ENCODE peak calls at places on chromosomes 4 and X, in six cellular contexts. Z is sciatic nerve; S is heart left ventricle; Q is left cardiac atrium; R is natural killer cell treated with Interleukin-12 subunit alpha and Interleukin-12 subunit beta and Interleukin-15 and Interleukin-18, amount 100 ng/mL, for 72 hours; Y is substantia nigra. F is an unnamed sample.

GRCh38 chrX:45758319-45758718 is 557.6 kb upstream of the DIPK2B start:
- DNase-seq in S (no peak), Z (no peak), Y (no peak), R (peak), Q (peak), F (peak)

GRCh38 chrX:40096395-40097091 is 1.2 kb downstream of the BCOR start:
- DNase-seq in S (peak), Q (peak), Y (no peak), R (peak), Z (peak), F (peak)

GRCh38 chr4:38529189-38530115 is 134.5 kb upstream of the KLF3 start:
- DNase-seq in Q (peak), R (no peak), Y (no peak), Z (no peak), S (peak), F (peak)

GRCh38 chr4:117447925-117448324 is 362.5 kb upstream of the TRAM1L1 start:
- DNase-seq in Z (no peak), S (no peak), R (no peak), Q (no peak), Y (no peak), F (peak)

GRCh38 chr4:151426513-151426912 is 17.5 kb downstream of the FHIP1A start:
- DNase-seq in R (no peak), Q (no peak), S (no peak), Z (no peak), Y (no peak), F (no peak)

GRCh38 chrX:43504394-43504793 is 151.7 kb upstream of the MAOA start:
- DNase-seq in Z (no peak), S (no peak), Q (no peak), Y (no peak), R (no peak), F (no peak)

GRCh38 chr4:170853422-170854021 is 763.8 kb upstream of the AADAT start:
- DNase-seq in Z (peak), Q (peak), Y (no peak), S (peak), R (no peak), F (no peak)

GRCh38 chrX:133660356-133660755 is 245.1 kb upstream of the GPC4 start:
- DNase-seq in Z (no peak), S (no peak), R (no peak), Y (no peak), Q (no peak), F (no peak)

GRCh38 chr4:119939066-119939995 is 127.3 kb downstream of the MAD2L1 start:
- DNase-seq in Y (no peak), Q (no peak), S (peak), R (no peak), Z (no peak), F (no peak)

GRCh38 chrX:14352511-14352910 is 176.8 kb upstream of the GLRA2 start:
- DNase-seq in Y (no peak), Z (no peak), S (no peak), Q (no peak), R (no peak), F (no peak)

GRCh38 chrX:137427813-137428212 is 138.1 kb upstream of the ZIC3 start:
- DNase-seq in R (no peak), Q (no peak), Y (no peak), Z (no peak), S (no peak), F (no peak)

GRCh38 chr4:183333983-183334382 is 11.8 kb upstream of the CLDN24 start:
- DNase-seq in S (no peak), Q (no peak), R (no peak), Y (no peak), Z (no peak), F (peak)

GRCh38 chr4:1291091-1291490 is 1.4 kb downstream of the MAEA start:
- DNase-seq in Z (peak), S (no peak), Y (no peak), R (no peak), Q (no peak), F (no peak)

GRCh38 chr4:138981930-138982390 is 33.6 kb upstream of the NOCT start:
- DNase-seq in Q (peak), Z (no peak), S (peak), Y (no peak), R (no peak), F (peak)

GRCh38 chr4:94577136-94577535 is 125.4 kb downstream of the PDLIM5 start:
- DNase-seq in Q (peak), Z (no peak), Y (peak), S (peak), R (no peak), F (peak)

GRCh38 chrX:30364229-30364628 is 55.0 kb upstream of the NR0B1 start:
- DNase-seq in Q (no peak), Z (no peak), R (no peak), S (no peak), Y (no peak), F (no peak)

GRCh38 chrX:129585691-129586090 is 45.6 kb downstream of the OCRL start:
- DNase-seq in R (no peak), Z (no peak), S (no peak), Y (no peak), Q (no peak), F (no peak)

GRCh38 chrX:11406109-11406755 is 113.0 kb downstream of the AMELX start:
- DNase-seq in S (no peak), Q (no peak), R (no peak), Z (no peak), Y (no peak), F (no peak)

GRCh38 chrX:50953832-50954231 is 43.3 kb downstream of the BMP15 start:
- DNase-seq in R (no peak), S (no peak), Y (no peak), Q (no peak), Z (no peak), F (no peak)

GRCh38 chrX:10103023-10103422 is 53.8 kb upstream of the CLCN4 start:
- DNase-seq in Q (no peak), Z (no peak), R (no peak), S (no peak), Y (no peak), F (no peak)

GRCh38 chr4:151774324-151774723 is 13.5 kb upstream of the GATB start:
- DNase-seq in Y (no peak), R (no peak), Z (no peak), S (no peak), Q (no peak), F (no peak)

GRCh38 chr4:114466299-114466698 is 132.3 kb upstream of the UGT8 start:
- DNase-seq in Y (no peak), R (no peak), Q (no peak), S (no peak), Z (no peak), F (no peak)

GRCh38 chrX:15242899-15243555 is 26.9 kb downstream of the ASB9 start:
- DNase-seq in Z (no peak), S (no peak), Y (no peak), R (no peak), Q (no peak), F (peak)

GRCh38 chrX:134418317-134419113 is 41.5 kb upstream of the HPRT1 start:
- DNase-seq in Q (no peak), R (no peak), Y (no peak), Z (no peak), S (no peak), F (peak)

GRCh38 chr4:184408021-184408710 is 66.2 kb downstream of the IRF2 start:
- DNase-seq in Q (no peak), Y (no peak), R (no peak), Z (no peak), S (no peak), F (peak)

GRCh38 chrX:39816871-39817731 is 280.7 kb downstream of the BCOR start:
- DNase-seq in S (no peak), Y (no peak), R (no peak), Z (no peak), Q (no peak), F (no peak)

GRCh38 chr4:123587983-123588494 is 191.4 kb downstream of the SPRY1 start:
- DNase-seq in S (peak), Y (no peak), Z (no peak), R (no peak), Q (no peak), F (peak)

GRCh38 chr4:99861120-99861905 is 32.9 kb downstream of the LAMTOR3 start:
- DNase-seq in Y (no peak), Q (no peak), R (no peak), Z (no peak), S (no peak), F (no peak)

GRCh38 chr4:126839066-126839465 is 793.7 kb upstream of the INTU start:
- DNase-seq in Q (no peak), S (no peak), Y (no peak), Z (no peak), R (no peak), F (peak)

GRCh38 chr4:167233523-167234387 is 539 bp downstream of the SPOCK3 start:
- DNase-seq in S (no peak), Z (no peak), R (no peak), Y (no peak), Q (no peak), F (no peak)

GRCh38 chr4:108466936-108467902 is 153.2 kb upstream of the RPL34 start:
- DNase-seq in Z (no peak), Y (no peak), Q (no peak), R (no peak), S (no peak), F (peak)

GRCh38 chr4:173539986-173540385 is 10.0 kb upstream of the HAND2 start:
- DNase-seq in Z (no peak), Q (no peak), Y (no peak), S (no peak), R (no peak), F (no peak)

GRCh38 chr4:32909722-32910121 is 2189.6 kb downstream of the PCDH7 start:
- DNase-seq in Y (no peak), Q (no peak), Z (no peak), S (no peak), R (no peak), F (no peak)

GRCh38 chrX:39012561-39013209 is 211.4 kb downstream of the MID1IP1 start:
- DNase-seq in Y (no peak), R (no peak), S (no peak), Q (no peak), Z (no peak), F (no peak)

GRCh38 chr4:141142423-141142822 is 9.2 kb upstream of the RNF150 start:
- DNase-seq in Z (no peak), S (peak), R (no peak), Q (no peak), Y (no peak), F (no peak)

GRCh38 chr4:53777244-53777984 is 186.1 kb upstream of the LNX1 start:
- DNase-seq in S (no peak), Z (no peak), R (no peak), Q (no peak), Y (no peak), F (peak)

F was measured in lung microvascular endothelial cell.